ENCODE peak calls at places on chromosomes 11 and 22, in four cellular contexts. One of them, this sample, is unnamed.

GRCh38 chr11:87439981-87440760 is 402.4 kb downstream of the TMEM135 start:
- DNase-seq in AG04450: no peak
- DNase-seq in cardiac muscle cell: no peak
- DNase-seq in Panc1: no peak
- DNase-seq in this sample: no peak

GRCh38 chr11:10303558-10304363 is 1.1 kb upstream of the ADM start:
- DNase-seq in AG04450: no peak
- DNase-seq in Panc1: no peak
- DNase-seq in cardiac muscle cell: peak
- DNase-seq in this sample: no peak

GRCh38 chr11:104531075-104531474 is 367.1 kb upstream of the PDGFD start:
- DNase-seq in cardiac muscle cell: no peak
- DNase-seq in Panc1: peak
- DNase-seq in AG04450: no peak
- DNase-seq in this sample: peak

GRCh38 chr11:134126197-134126822 is 57.4 kb downstream of the JAM3 start:
- DNase-seq in AG04450: peak
- DNase-seq in cardiac muscle cell: no peak
- DNase-seq in Panc1: no peak
- DNase-seq in this sample: no peak

GRCh38 chr11:10779086-10779485 is 28.0 kb downstream of the CTR9 start:
- DNase-seq in cardiac muscle cell: no peak
- DNase-seq in Panc1: no peak
- DNase-seq in AG04450: no peak
- DNase-seq in this sample: no peak

GRCh38 chr22:48772286-48772907 is 1055.3 kb downstream of the BRD1 start:
- DNase-seq in cardiac muscle cell: no peak
- DNase-seq in AG04450: no peak
- DNase-seq in Panc1: no peak
- DNase-seq in this sample: no peak

GRCh38 chr11:19419021-19419750 is 178.4 kb upstream of the E2F8 start:
- DNase-seq in cardiac muscle cell: no peak
- DNase-seq in Panc1: no peak
- DNase-seq in AG04450: peak
- DNase-seq in this sample: no peak

GRCh38 chr22:41524283-41524682 is 20.0 kb downstream of the POLR3H start:
- DNase-seq in AG04450: peak
- DNase-seq in cardiac muscle cell: no peak
- DNase-seq in Panc1: no peak
- DNase-seq in this sample: no peak

GRCh38 chr11:47863189-47863892 is 15.2 kb upstream of the NUP160 start:
- DNase-seq in cardiac muscle cell: no peak
- DNase-seq in Panc1: no peak
- DNase-seq in AG04450: peak
- DNase-seq in this sample: no peak

GRCh38 chr11:127000991-127001390 is 421 bp upstream of the KIRREL3 start:
- DNase-seq in AG04450: no peak
- DNase-seq in cardiac muscle cell: no peak
- DNase-seq in Panc1: no peak
- DNase-seq in this sample: no peak

GRCh38 chr22:22666307-22667091 is 22.1 kb downstream of the GGTLC2 start:
- DNase-seq in AG04450: no peak
- DNase-seq in Panc1: peak
- DNase-seq in cardiac muscle cell: no peak
- DNase-seq in this sample: no peak

GRCh38 chr22:42808516-42808915 is 48.6 kb downstream of the ARFGAP3 start:
- DNase-seq in AG04450: no peak
- DNase-seq in cardiac muscle cell: no peak
- DNase-seq in Panc1: no peak
- DNase-seq in this sample: no peak

GRCh38 chr11:130315354-130315970 is 745 bp upstream of the ZBTB44 start:
- DNase-seq in cardiac muscle cell: no peak
- DNase-seq in AG04450: no peak
- DNase-seq in Panc1: no peak
- DNase-seq in this sample: peak

GRCh38 chr11:19605500-19606371 is 106.9 kb upstream of the NAV2 start:
- DNase-seq in Panc1: no peak
- DNase-seq in AG04450: no peak
- DNase-seq in cardiac muscle cell: no peak
- DNase-seq in this sample: no peak

GRCh38 chr11:64523456-64524187 is 67.4 kb upstream of the SLC22A12 start:
- DNase-seq in Panc1: no peak
- DNase-seq in AG04450: no peak
- DNase-seq in cardiac muscle cell: no peak
- DNase-seq in this sample: no peak

GRCh38 chr22:44372611-44373010 is 59.9 kb upstream of the SHISAL1 start:
- DNase-seq in Panc1: no peak
- DNase-seq in cardiac muscle cell: no peak
- DNase-seq in AG04450: no peak
- DNase-seq in this sample: no peak

GRCh38 chr22:49791682-49792081 is 36.0 kb downstream of the BRD1 start:
- DNase-seq in AG04450: no peak
- DNase-seq in Panc1: no peak
- DNase-seq in cardiac muscle cell: no peak
- DNase-seq in this sample: no peak

GRCh38 chr22:49790912-49791311 is 36.8 kb downstream of the BRD1 start:
- DNase-seq in Panc1: no peak
- DNase-seq in cardiac muscle cell: no peak
- DNase-seq in AG04450: no peak
- DNase-seq in this sample: no peak

GRCh38 chr22:49787861-49788260 is 39.8 kb downstream of the BRD1 start:
- DNase-seq in cardiac muscle cell: no peak
- DNase-seq in Panc1: no peak
- DNase-seq in AG04450: no peak
- DNase-seq in this sample: no peak

GRCh38 chr22:49788492-49788891 is 39.2 kb downstream of the BRD1 start:
- DNase-seq in cardiac muscle cell: no peak
- DNase-seq in Panc1: no peak
- DNase-seq in AG04450: no peak
- DNase-seq in this sample: no peak

GRCh38 chr22:49789289-49790141 is 38.2 kb downstream of the BRD1 start:
- DNase-seq in cardiac muscle cell: no peak
- DNase-seq in Panc1: no peak
- DNase-seq in AG04450: no peak
- DNase-seq in this sample: no peak
- H3K27ac ChIP-seq in cardiac muscle cell: no peak
- H3K27ac ChIP-seq in Panc1: no peak
- H3K27ac ChIP-seq in AG04450: no peak
- H3K27ac ChIP-seq in this sample: no peak

GRCh38 chr11:1391165-1392010 is 1.7 kb downstream of the BRSK2 start:
- DNase-seq in AG04450: no peak
- DNase-seq in cardiac muscle cell: no peak
- DNase-seq in Panc1: no peak
- DNase-seq in this sample: no peak
- H3K4me3 ChIP-seq in AG04450: no peak
- H3K4me3 ChIP-seq in cardiac muscle cell: no peak
- H3K4me3 ChIP-seq in Panc1: peak
- H3K4me3 ChIP-seq in this sample: peak

GRCh38 chr11:100777736-100778135 is 90.6 kb downstream of the ARHGAP42 start:
- DNase-seq in cardiac muscle cell: no peak
- DNase-seq in Panc1: no peak
- DNase-seq in AG04450: no peak
- DNase-seq in this sample: no peak
- H3K27ac ChIP-seq in cardiac muscle cell: peak
- H3K27ac ChIP-seq in Panc1: no peak
- H3K27ac ChIP-seq in AG04450: no peak
- H3K27ac ChIP-seq in this sample: no peak

GRCh38 chr22:46736705-46737104 is 1.3 kb downstream of the CERK start:
- DNase-seq in Panc1: no peak
- DNase-seq in AG04450: no peak
- DNase-seq in cardiac muscle cell: no peak
- DNase-seq in this sample: no peak
- H3K4me3 ChIP-seq in Panc1: peak
- H3K4me3 ChIP-seq in AG04450: peak
- H3K4me3 ChIP-seq in cardiac muscle cell: peak
- H3K4me3 ChIP-seq in this sample: no peak